ENCODE peak calls at places on chromosomes 12 and 14, in seven cellular contexts. T, F, H, K, P, C and X are unnamed samples.

GRCh38 chr12:124605150-124605549 is 37.7 kb upstream of the NCOR2 start:
- DNase-seq in T (no peak), F (no peak), H (no peak), K (no peak), P (no peak), C (no peak), X (no peak)

GRCh38 chr14:22438742-22439141 is 150.3 kb downstream of the DAD1 start:
- DNase-seq in T (no peak), F (no peak), H (no peak), K (no peak), P (no peak), C (no peak), X (no peak)

GRCh38 chr12:30985814-30986452 is 59.4 kb downstream of the TSPAN11 start:
- DNase-seq in T (peak), F (peak), H (peak), K (peak), P (peak), C (no peak), X (peak)

GRCh38 chr12:39378346-39378745 is 64.6 kb downstream of the KIF21A start:
- DNase-seq in T (no peak), F (no peak), H (no peak), K (no peak), P (no peak), C (no peak), X (no peak)

GRCh38 chr12:1781770-1782169 is 38.6 kb upstream of the LRTM2 start:
- DNase-seq in T (no peak), F (no peak), H (no peak), K (no peak), P (no peak), C (no peak), X (no peak)

GRCh38 chr12:107107381-107107780 is 14.0 kb upstream of the CRY1 start:
- DNase-seq in T (no peak), F (no peak), H (no peak), K (no peak), P (no peak), C (no peak), X (no peak)

GRCh38 chr12:2236501-2237294 is 183.9 kb downstream of the CACNA1C start:
- DNase-seq in T (no peak), F (no peak), H (no peak), K (no peak), P (no peak), C (no peak), X (no peak)

GRCh38 chr12:55966408-55967281 is at the start of gene CDK2:
- DNase-seq in T (peak), F (peak), H (peak), K (peak), P (peak), C (peak), X (peak)

GRCh38 chr14:73887704-73888459 is 1.2 kb downstream of the ZNF410 start:
- DNase-seq in T (no peak), F (no peak), H (no peak), K (peak), P (peak), C (no peak), X (no peak)

GRCh38 chr12:1946311-1946710 is 27.9 kb upstream of the CACNA2D4 start:
- DNase-seq in T (no peak), F (no peak), H (no peak), K (no peak), P (no peak), C (no peak), X (no peak)

GRCh38 chr14:70239802-70240201 is 51.1 kb upstream of the SLC8A3 start:
- DNase-seq in T (no peak), F (no peak), H (no peak), K (no peak), P (no peak), C (no peak), X (no peak)

GRCh38 chr12:80442426-80443222 is 1.4 kb upstream of the PTPRQ start:
- DNase-seq in T (no peak), F (no peak), H (no peak), K (no peak), P (peak), C (no peak), X (no peak)

GRCh38 chr14:72706485-72706884 is 187.4 kb downstream of the DPF3 start:
- DNase-seq in T (no peak), F (no peak), H (no peak), K (no peak), P (no peak), C (no peak), X (no peak)

GRCh38 chr12:88955541-88955940 is 375.3 kb upstream of the KITLG start:
- DNase-seq in T (no peak), F (no peak), H (no peak), K (no peak), P (no peak), C (no peak), X (no peak)

GRCh38 chr12:39840422-39840821 is 220.8 kb upstream of the ABCD2 start:
- DNase-seq in T (no peak), F (no peak), H (no peak), K (no peak), P (no peak), C (no peak), X (no peak)

GRCh38 chr12:5921966-5922365 is 23.1 kb downstream of the ANO2 start:
- DNase-seq in T (no peak), F (no peak), H (no peak), K (no peak), P (no peak), C (no peak), X (no peak)

GRCh38 chr12:13173537-13173936 is 23.0 kb upstream of the EMP1 start:
- DNase-seq in T (no peak), F (no peak), H (peak), K (peak), P (peak), C (no peak), X (peak)

GRCh38 chr14:23070262-23071129 is 13.2 kb upstream of the CDH24 start:
- DNase-seq in T (no peak), F (no peak), H (no peak), K (peak), P (no peak), C (no peak), X (no peak)

GRCh38 chr12:93686572-93687365 is 9.6 kb downstream of the CRADD start:
- DNase-seq in T (no peak), F (no peak), H (no peak), K (no peak), P (no peak), C (no peak), X (no peak)

GRCh38 chr12:46219892-46220655 is 48.8 kb downstream of the SLC38A1 start:
- DNase-seq in T (no peak), F (peak), H (peak), K (peak), P (peak), C (peak), X (no peak)

GRCh38 chr12:38384816-38385491 is 68.4 kb downstream of the ALG10B start:
- DNase-seq in T (no peak), F (no peak), H (no peak), K (no peak), P (no peak), C (no peak), X (no peak)

GRCh38 chr14:68522510-68523325 is 270.1 kb downstream of the ZFP36L1 start:
- DNase-seq in T (no peak), F (no peak), H (peak), K (peak), P (peak), C (no peak), X (no peak)

GRCh38 chr12:27547592-27547991 is 23.6 kb downstream of the PPFIBP1 start:
- DNase-seq in T (no peak), F (no peak), H (no peak), K (no peak), P (no peak), C (no peak), X (no peak)

GRCh38 chr12:91274886-91275285 is 92.3 kb upstream of the DCN start:
- DNase-seq in T (no peak), F (no peak), H (peak), K (peak), P (peak), C (no peak), X (no peak)

GRCh38 chr12:33438890-33439586 is 581 bp downstream of the SYT10 start:
- DNase-seq in T (no peak), F (peak), H (peak), K (peak), P (peak), C (no peak), X (peak)